ENCODE peak calls at places on chromosome 4, in six cellular contexts. B is natural killer cell; S is A549; T is cardiac muscle cell; J is stimulated activated CD4-positive, alpha-beta T cell treated with anti-CD3 and anti-CD28 coated beads, Interleukin-4, amount 100 ng/mL, for 24 hours; W is OCI-LY7. D is an unnamed sample.

GRCh38 chr4:89243741-89244252 is 63.8 kb downstream of the GPRIN3 start:
- DNase-seq in B (no peak), S (no peak), T (no peak), J (no peak), W (no peak), D (no peak)

GRCh38 chr4:74649193-74649592 is 145.1 kb downstream of the BTC start:
- DNase-seq in B (no peak), S (peak), T (no peak), J (no peak), W (no peak), D (no peak)

GRCh38 chr4:125891597-125892258 is 577.0 kb downstream of the FAT4 start:
- DNase-seq in B (no peak), S (no peak), T (peak), J (no peak), W (no peak), D (no peak)

GRCh38 chr4:125750827-125751466 is 436.2 kb downstream of the FAT4 start:
- DNase-seq in B (no peak), S (peak), T (peak), J (no peak), W (no peak), D (no peak)

GRCh38 chr4:2105559-2105958 is 46.4 kb downstream of the NAT8L start:
- DNase-seq in B (no peak), S (no peak), T (peak), J (no peak), W (no peak), D (no peak)

GRCh38 chr4:111562811-111563210 is 582.4 kb upstream of the FAM241A start:
- DNase-seq in B (no peak), S (no peak), T (no peak), J (no peak), W (no peak), D (no peak)

GRCh38 chr4:141636077-141636770 is at the start of gene IL15:
- DNase-seq in B (peak), S (peak), T (peak), J (peak), W (no peak), D (peak)

GRCh38 chr4:123325241-123325681 is 71.3 kb upstream of the SPRY1 start:
- DNase-seq in B (no peak), S (no peak), T (no peak), J (no peak), W (peak), D (no peak)

GRCh38 chr4:27003602-27004238 is 143.1 kb downstream of the STIM2 start:
- DNase-seq in B (no peak), S (no peak), T (peak), J (peak), W (peak), D (no peak)

GRCh38 chr4:38751341-38752043 is 31.3 kb downstream of the TLR10 start:
- DNase-seq in B (no peak), S (no peak), T (no peak), J (no peak), W (no peak), D (no peak)

GRCh38 chr4:153804742-153805141 is 15.9 kb upstream of the SFRP2 start:
- DNase-seq in B (no peak), S (no peak), T (no peak), J (no peak), W (no peak), D (no peak)

GRCh38 chr4:70902577-70903281 is 560 bp downstream of the MOB1B start:
- DNase-seq in B (no peak), S (peak), T (peak), J (peak), W (peak), D (no peak)

GRCh38 chr4:7944568-7945220 is 5.0 kb upstream of the AFAP1 start:
- DNase-seq in B (no peak), S (no peak), T (no peak), J (no peak), W (no peak), D (no peak)

GRCh38 chr4:128635141-128635911 is 174.2 kb upstream of the JADE1 start:
- DNase-seq in B (no peak), S (peak), T (peak), J (no peak), W (no peak), D (no peak)

GRCh38 chr4:13865871-13866669 is 238.5 kb upstream of the BOD1L1 start:
- DNase-seq in B (no peak), S (no peak), T (no peak), J (no peak), W (no peak), D (no peak)

GRCh38 chr4:73499996-73500765 is 18.6 kb downstream of the AFM start:
- DNase-seq in B (no peak), S (no peak), T (peak), J (no peak), W (no peak), D (no peak)

GRCh38 chr4:109359040-109359646 is 56.7 kb upstream of the COL25A1 start:
- DNase-seq in B (no peak), S (no peak), T (no peak), J (no peak), W (peak), D (no peak)

GRCh38 chr4:81465668-81466357 is 5.9 kb downstream of the RASGEF1B start:
- DNase-seq in B (no peak), S (no peak), T (no peak), J (no peak), W (no peak), D (no peak)

GRCh38 chr4:64068096-64068495 is 341.2 kb downstream of the TECRL start:
- DNase-seq in B (no peak), S (peak), T (no peak), J (no peak), W (no peak), D (no peak)

GRCh38 chr4:72935462-72935861 is 134.1 kb downstream of the COX18 start:
- DNase-seq in B (no peak), S (no peak), T (no peak), J (no peak), W (no peak), D (no peak)

GRCh38 chr4:100722866-100723459 is 205.1 kb upstream of the EMCN start:
- DNase-seq in B (no peak), S (no peak), T (no peak), J (no peak), W (no peak), D (no peak)

GRCh38 chr4:174118171-174118570 is 165.3 kb downstream of the FBXO8 start:
- DNase-seq in B (no peak), S (no peak), T (no peak), J (no peak), W (no peak), D (no peak)